ENCODE peak calls at places on chromosome 13, in four cellular contexts. A, K, W and F are unnamed samples. For H3K4me1 and H3K9me3, the result is how much of the 10 kb centered on the place peaks cover.

GRCh38 chr13:73056054-73056962 is 2.5 kb upstream of the KLF5 start:
- DNase-seq in W (no peak), K (no peak), A (no peak), F (no peak)

GRCh38 chr13:108226184-108226583 is 8.0 kb downstream of the ABHD13 start:
- DNase-seq in W (no peak), K (no peak), A (no peak), F (no peak)

GRCh38 chr13:92900455-92900854 is 326.2 kb upstream of the GPC6 start:
- DNase-seq in A (no peak), K (no peak), W (no peak), F (no peak)

GRCh38 chr13:27463500-27463899 is 13.1 kb upstream of the MTIF3 start:
- DNase-seq in K (no peak), W (no peak), A (no peak), F (no peak)

GRCh38 chr13:85266331-85266730 is 532.9 kb downstream of the SLITRK6 start:
- DNase-seq in W (no peak), A (no peak), K (no peak), F (no peak)

GRCh38 chr13:104553156-104553555 is 1486.9 kb upstream of the SLC10A2 start:
- DNase-seq in K (no peak), A (no peak), W (no peak), F (no peak)

GRCh38 chr13:46124531-46124966 is 19.7 kb upstream of the CPB2 start:
- DNase-seq in A (peak), W (peak), K (no peak), F (no peak)

GRCh38 chr13:59533561-59534337 is 630.0 kb downstream of the DIAPH3 start:
- DNase-seq in K (no peak), W (no peak), A (no peak), F (no peak)

GRCh38 chr13:55029280-55029679 is 2000.7 kb downstream of the OLFM4 start:
- DNase-seq in A (no peak), W (no peak), K (no peak), F (no peak)

GRCh38 chr13:75514080-75515040 is 23.3 kb downstream of the COMMD6 start:
- DNase-seq in K (no peak), W (no peak), A (no peak), F (no peak)

GRCh38 chr13:113411216-113412023 is 41.9 kb downstream of the ADPRHL1 start:
- DNase-seq in W (no peak), K (peak), A (peak), F (no peak)

GRCh38 chr13:91154954-91155353 is 192.5 kb upstream of the MIR17HG start:
- DNase-seq in W (no peak), K (no peak), A (no peak), F (no peak)

GRCh38 chr13:114229486-114229885 is 5.2 kb upstream of the CDC16 start:
- DNase-seq in K (no peak), A (no peak), W (no peak), F (no peak)

GRCh38 chr13:107211073-107211472 is 643.1 kb upstream of the ARGLU1 start:
- DNase-seq in K (peak), W (peak), A (no peak), F (no peak)

GRCh38 chr13:114140909-114141255 is 8.5 kb upstream of the RASA3 start:
- DNase-seq in A (peak), W (peak), K (no peak), F (peak)

GRCh38 chr13:73364706-73365105 is 305.9 kb downstream of the KLF5 start:
- DNase-seq in A (no peak), W (no peak), K (no peak), F (no peak)

GRCh38 chr13:44305216-44305615 is 68.4 kb upstream of the SERP2 start:
- DNase-seq in W (no peak), K (no peak), A (no peak), F (no peak)
- H3K4me1 ChIP-seq in W (under half), K (half or more), A (under half), F (under half)

DNA sequence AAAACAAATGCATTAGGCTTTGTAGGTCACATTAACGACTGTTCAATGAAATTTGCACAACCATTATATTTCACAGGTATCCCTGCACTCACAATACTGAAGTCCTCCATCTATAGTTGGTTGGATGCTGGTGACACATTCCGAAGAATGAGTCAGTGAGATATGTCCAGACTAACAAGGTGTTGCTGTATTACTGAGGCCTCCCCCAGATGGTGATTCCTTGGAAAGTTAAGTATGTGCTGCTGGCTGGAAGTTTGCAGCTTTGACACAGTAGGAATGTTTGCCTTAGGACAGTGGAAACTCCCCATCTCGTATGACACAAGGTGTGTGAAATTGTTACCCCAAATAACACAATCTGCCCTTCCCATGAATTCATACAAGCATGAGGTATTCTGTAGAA is 46.6 kb downstream of the FGF14 start:
- DNase-seq in W (no peak), K (no peak), A (no peak), F (no peak)
- H3K27ac ChIP-seq in W (no peak), K (no peak), A (no peak), F (no peak)

GRCh38 chr13:40306817-40307216 is 359.6 kb downstream of the FOXO1 start:
- DNase-seq in K (no peak), W (no peak), A (no peak), F (no peak)
- H3K9me3 ChIP-seq in K (under half), W (under half), A (under half), F (under half)

GRCh38 chr13:41054919-41055619 is 6.2 kb upstream of the WBP4 start:
- DNase-seq in A (no peak), W (peak), K (no peak), F (no peak)

GRCh38 chr13:41058229-41059070 is 2.9 kb upstream of the WBP4 start:
- DNase-seq in W (no peak), A (no peak), K (peak), F (no peak)

GRCh38 chr13:41056996-41057711 is 4.2 kb upstream of the WBP4 start:
- DNase-seq in K (no peak), A (no peak), W (no peak), F (no peak)

GRCh38 chr13:41054212-41054877 is 7.0 kb upstream of the WBP4 start:
- DNase-seq in W (peak), K (no peak), A (no peak), F (peak)

DNA sequence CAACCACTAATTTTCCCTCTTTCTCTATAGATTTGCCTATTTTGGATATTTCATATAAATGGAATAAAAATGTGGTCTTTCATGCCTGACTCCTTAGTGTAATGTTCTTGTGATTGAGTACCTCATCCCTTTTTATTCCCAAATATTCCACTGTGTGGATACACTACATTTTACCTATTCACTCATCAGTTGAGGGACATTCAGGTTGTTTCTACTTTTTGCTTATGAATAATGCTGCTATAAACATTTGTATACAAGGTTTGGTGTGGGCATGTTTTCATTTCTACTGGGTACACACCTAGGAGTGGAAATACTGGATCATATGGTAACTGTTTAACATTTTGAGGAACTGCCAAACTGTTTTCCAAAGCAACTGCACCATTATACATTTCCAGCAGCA is 5.1 kb upstream of the WBP4 start:
- DNase-seq in A (no peak), K (no peak), W (no peak), F (no peak)
- H3K4me1 ChIP-seq in A (half or more), K (half or more), W (under half), F (under half)